ENCODE peak calls at places on chromosomes 11 and 22, in five cellular contexts. J is fibroblast of pulmonary artery, F is lower leg skin, W is cardiac fibroblast, M is prostate gland. X is an unnamed sample.

GRCh38 chr11:70631624-70632047 is 233.3 kb downstream of the CTTN start:
- DNase-seq in F (no peak), W (no peak), J (no peak), M (no peak), X (no peak)

GRCh38 chr22:22925795-22926358 is 38.3 kb downstream of the IGLL5 start:
- DNase-seq in M (no peak), F (no peak), J (no peak), W (no peak), X (no peak)

GRCh38 chr11:2104524-2105440 is 34.4 kb downstream of the IGF2 start:
- DNase-seq in F (no peak), M (no peak), J (no peak), W (no peak), X (peak)

GRCh38 chr22:46355369-46355995 is 20.0 kb downstream of the TRMU start:
- DNase-seq in F (no peak), J (peak), M (peak), W (peak), X (peak)

GRCh38 chr11:74687237-74688005 is 43.8 kb downstream of the CHRDL2 start:
- DNase-seq in F (peak), W (peak), J (no peak), M (no peak), X (no peak)

GRCh38 chr11:61480936-61481335 is 27.6 kb upstream of the LRRC10B start:
- DNase-seq in J (peak), W (peak), M (no peak), F (no peak), X (no peak)

GRCh38 chr22:24827305-24827704 is 21.3 kb downstream of the SGSM1 start:
- DNase-seq in F (no peak), W (no peak), M (no peak), J (no peak), X (no peak)

GRCh38 chr11:90373971-90374370 is 151.1 kb upstream of the CHORDC1 start:
- DNase-seq in M (no peak), F (no peak), W (no peak), J (no peak), X (no peak)

GRCh38 chr22:44926124-44926475 is 83.7 kb downstream of the PHF21B start:
- DNase-seq in F (no peak), W (no peak), J (no peak), M (no peak), X (no peak)

DNA sequence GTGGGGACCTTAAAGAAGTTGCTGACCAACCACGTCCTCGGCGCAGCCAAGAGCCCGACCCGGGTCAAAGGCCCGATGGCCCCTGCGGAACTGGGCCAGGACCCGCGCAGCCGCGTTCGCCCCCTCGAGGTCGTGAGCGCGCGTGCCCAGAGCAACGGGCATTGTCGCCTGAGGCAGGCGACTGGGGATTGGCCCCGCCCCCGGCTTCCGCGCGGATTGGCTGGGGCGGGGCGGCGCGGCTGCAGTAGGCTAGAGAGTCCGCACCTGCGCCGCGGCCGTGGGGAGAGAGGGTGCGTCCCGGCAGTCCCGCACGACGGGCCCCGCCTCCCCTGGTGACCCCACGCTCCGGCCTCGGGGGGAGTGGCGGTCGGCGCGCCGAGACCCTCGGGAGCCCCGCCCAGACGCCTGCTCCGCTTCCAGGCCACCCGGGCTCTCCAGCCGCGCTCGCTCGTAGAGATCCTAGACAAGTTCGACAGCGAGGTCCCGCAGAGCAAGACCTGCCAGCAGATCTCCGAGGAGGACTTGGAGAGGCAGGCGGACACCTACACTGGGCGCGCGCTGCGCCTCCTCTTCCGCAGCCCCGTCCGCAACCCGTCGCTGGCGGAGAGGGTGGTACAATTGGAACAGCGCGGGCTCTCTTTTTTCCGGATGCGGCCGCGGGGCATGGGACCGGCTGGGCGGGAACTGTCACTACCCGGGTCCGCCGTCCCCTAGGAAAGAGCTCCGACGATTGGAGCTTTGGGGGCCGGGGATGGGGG is 8.3 kb upstream of the PPIL2 start:
- DNase-seq in J (peak), W (peak), F (peak), M (peak), X (peak)
- TF ChIP-seq CTCF in J (no peak), W (no peak), F (no peak), M (no peak), X (peak)

GRCh38 chr22:27603111-27603822 is 198.3 kb downstream of the MN1 start:
- DNase-seq in W (no peak), J (no peak), F (no peak), M (no peak), X (no peak)
- TF ChIP-seq CTCF in W (no peak), J (no peak), F (no peak), M (no peak), X (no peak)

GRCh38 chr22:49923445-49923844 is 5.0 kb downstream of the CRELD2 start:
- DNase-seq in J (no peak), M (no peak), W (no peak), F (no peak), X (no peak)
- TF ChIP-seq CTCF in J (peak), M (no peak), W (peak), F (no peak), X (no peak)

GRCh38 chr11:57338152-57338551 is at the start of gene P2RX3:
- DNase-seq in F (no peak), M (no peak), W (no peak), J (no peak), X (no peak)

GRCh38 chr11:57332694-57333440 is 2.8 kb downstream of the SSRP1 start:
- DNase-seq in F (no peak), W (no peak), J (no peak), M (no peak), X (no peak)

GRCh38 chr11:57335023-57335342 is 709 bp downstream of the SSRP1 start:
- DNase-seq in M (no peak), F (no peak), J (no peak), W (no peak), X (no peak)

GRCh38 chr11:57336111-57336666 is 497 bp upstream of the SSRP1 start:
- DNase-seq in W (no peak), M (no peak), J (no peak), F (no peak), X (no peak)

DNA sequence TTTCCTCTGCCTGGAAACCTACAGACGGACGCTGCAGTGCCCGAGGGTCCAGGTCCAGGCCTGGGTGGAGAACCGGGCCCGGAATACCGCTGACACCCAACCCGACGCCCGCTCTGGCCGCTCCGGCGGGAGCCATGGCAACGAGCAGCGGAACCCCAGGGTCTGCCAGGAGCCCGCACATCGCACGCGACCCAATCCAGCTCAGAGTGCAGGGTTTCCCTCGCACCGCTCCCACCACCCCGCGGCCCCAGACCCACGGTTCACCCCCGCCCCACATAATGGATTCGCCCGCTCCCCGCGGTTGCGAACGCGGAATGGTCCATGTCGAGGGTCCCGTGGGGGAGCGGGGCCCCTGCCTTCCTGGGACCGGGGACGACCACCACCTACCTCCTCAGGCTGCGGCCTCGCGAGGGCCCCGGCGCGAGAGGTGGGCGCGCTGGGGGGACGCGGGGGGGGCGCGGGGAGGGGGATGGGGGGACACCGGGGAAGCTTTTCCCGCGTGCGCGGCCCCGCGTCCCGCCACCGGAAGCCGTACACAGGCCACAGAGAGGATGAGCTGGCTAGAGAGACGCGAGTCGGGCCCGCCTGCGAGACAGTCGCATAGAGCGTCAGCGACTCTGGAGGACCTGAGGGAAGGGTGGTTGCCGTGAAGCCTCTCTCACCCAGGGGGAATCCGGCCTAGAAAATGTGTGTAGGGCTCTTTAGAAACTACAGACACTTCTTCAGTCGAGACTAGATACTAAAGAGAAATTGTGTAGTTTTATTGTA is at the start of gene SSRP1:
- DNase-seq in J (peak), M (peak), F (peak), W (peak), X (peak)
- TF ChIP-seq CTCF in J (no peak), M (no peak), F (no peak), W (no peak), X (no peak)

GRCh38 chr11:65502852-65503603 is 4.2 kb downstream of the MALAT1 start:
- DNase-seq in M (no peak), J (peak), W (peak), F (no peak), X (no peak)

GRCh38 chr11:65503606-65503922 is 4.7 kb downstream of the MALAT1 start:
- DNase-seq in F (no peak), M (no peak), W (peak), J (peak), X (no peak)

GRCh38 chr11:65504671-65505433 is 6.0 kb downstream of the MALAT1 start:
- DNase-seq in F (no peak), J (peak), M (no peak), W (peak), X (no peak)

GRCh38 chr11:65505434-65506315 is 6.8 kb downstream of the MALAT1 start:
- DNase-seq in W (peak), F (no peak), M (peak), J (peak), X (no peak)

DNA sequence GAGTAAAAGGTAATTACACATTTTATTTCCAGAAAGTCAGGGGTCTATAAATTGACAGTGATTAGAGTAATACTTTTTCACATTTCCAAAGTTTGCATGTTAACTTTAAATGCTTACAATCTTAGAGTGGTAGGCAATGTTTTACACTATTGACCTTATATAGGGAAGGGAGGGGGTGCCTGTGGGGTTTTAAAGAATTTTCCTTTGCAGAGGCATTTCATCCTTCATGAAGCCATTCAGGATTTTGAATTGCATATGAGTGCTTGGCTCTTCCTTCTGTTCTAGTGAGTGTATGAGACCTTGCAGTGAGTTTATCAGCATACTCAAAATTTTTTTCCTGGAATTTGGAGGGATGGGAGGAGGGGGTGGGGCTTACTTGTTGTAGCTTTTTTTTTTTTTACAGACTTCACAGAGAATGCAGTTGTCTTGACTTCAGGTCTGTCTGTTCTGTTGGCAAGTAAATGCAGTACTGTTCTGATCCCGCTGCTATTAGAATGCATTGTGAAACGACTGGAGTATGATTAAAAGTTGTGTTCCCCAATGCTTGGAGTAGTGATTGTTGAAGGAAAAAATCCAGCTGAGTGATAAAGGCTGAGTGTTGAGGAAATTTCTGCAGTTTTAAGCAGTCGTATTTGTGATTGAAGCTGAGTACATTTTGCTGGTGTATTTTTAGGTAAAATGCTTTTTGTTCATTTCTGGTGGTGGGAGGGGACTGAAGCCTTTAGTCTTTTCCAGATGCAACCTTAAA is 5.3 kb downstream of the MALAT1 start:
- DNase-seq in F (no peak), M (peak), W (peak), J (peak), X (no peak)
- TF ChIP-seq CTCF in F (no peak), M (no peak), W (no peak), J (no peak), X (no peak)

GRCh38 chr11:13149991-13150390 is 127.6 kb upstream of the BMAL1 start:
- DNase-seq in J (no peak), M (no peak), W (no peak), F (no peak), X (no peak)

GRCh38 chr11:13150487-13150886 is 127.1 kb upstream of the BMAL1 start:
- DNase-seq in W (no peak), M (no peak), F (no peak), J (no peak), X (no peak)

GRCh38 chr11:13152264-13152663 is 125.3 kb upstream of the BMAL1 start:
- DNase-seq in W (no peak), J (no peak), F (no peak), M (no peak), X (no peak)

DNA sequence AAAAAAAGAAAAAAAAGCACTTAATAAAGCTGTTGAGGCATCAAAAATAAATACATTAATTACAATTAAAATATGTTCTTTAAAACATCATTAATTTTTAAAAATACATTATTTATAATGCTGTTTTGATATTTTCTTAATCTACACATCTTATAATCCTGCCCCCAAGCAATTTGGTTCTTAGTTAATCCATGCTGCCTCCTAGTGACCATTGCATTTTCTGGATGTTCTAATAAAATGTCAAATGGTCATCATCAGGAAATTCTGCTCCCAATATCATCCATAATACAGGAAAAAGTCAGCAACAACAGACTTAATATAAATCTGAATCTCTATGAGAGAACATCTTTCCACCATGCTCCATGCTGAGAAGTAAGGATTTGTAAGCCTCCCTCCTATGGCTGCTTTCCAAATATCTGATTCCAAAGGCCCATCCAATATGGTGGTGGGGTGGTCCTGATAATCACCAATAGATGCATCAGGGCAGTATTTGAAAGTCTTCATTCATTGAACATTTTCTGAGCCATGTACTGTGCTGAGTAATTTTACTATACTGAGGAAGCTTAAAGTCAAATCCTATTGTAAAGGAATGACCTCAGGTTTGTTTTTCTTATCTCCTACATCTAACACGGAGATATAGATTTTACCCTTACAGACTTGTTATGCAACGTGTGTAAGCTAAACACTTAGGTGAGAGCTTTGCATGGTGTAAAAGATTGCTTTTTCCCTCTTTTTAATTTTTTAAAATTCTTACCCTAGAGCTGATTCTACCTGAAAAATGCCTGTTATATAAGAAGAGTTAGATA is 124.7 kb upstream of the BMAL1 start:
- DNase-seq in F (no peak), J (peak), M (no peak), W (peak), X (no peak)
- TF ChIP-seq CTCF in F (no peak), J (peak), M (no peak), W (peak), X (peak)

GRCh38 chr22:38398609-38399401 is 56.2 kb downstream of the KCNJ4 start:
- DNase-seq in J (peak), M (peak), W (peak), F (peak), X (peak)
- TF ChIP-seq CTCF in J (no peak), M (no peak), W (no peak), F (no peak), X (no peak)

GRCh38 chr22:42562684-42563083 is 8.9 kb downstream of the SERHL2 start:
- DNase-seq in J (no peak), M (no peak), W (no peak), F (no peak), X (no peak)

GRCh38 chr22:42561856-42562255 is 8.1 kb downstream of the SERHL2 start:
- DNase-seq in M (no peak), W (no peak), J (no peak), F (no peak), X (no peak)

GRCh38 chr22:42565956-42566355 is 12.2 kb downstream of the SERHL2 start:
- DNase-seq in J (no peak), F (no peak), W (no peak), M (no peak), X (no peak)

GRCh38 chr22:42562282-42562681 is 8.5 kb downstream of the SERHL2 start:
- DNase-seq in M (no peak), J (no peak), F (no peak), W (no peak), X (no peak)

GRCh38 chr22:42564699-42565098 is 10.9 kb downstream of the SERHL2 start:
- DNase-seq in F (no peak), W (no peak), M (no peak), J (no peak), X (no peak)
- TF ChIP-seq CTCF in F (no peak), W (no peak), M (no peak), J (no peak), X (no peak)

GRCh38 chr11:29002816-29003215 is 894.6 kb downstream of the METTL15 start:
- DNase-seq in F (no peak), W (no peak), M (no peak), J (peak), X (no peak)

GRCh38 chr11:29009426-29009825 is 901.2 kb downstream of the METTL15 start:
- DNase-seq in F (no peak), M (no peak), J (no peak), W (no peak), X (no peak)

GRCh38 chr11:29008481-29008880 is 900.3 kb downstream of the METTL15 start:
- DNase-seq in F (no peak), J (no peak), M (no peak), W (no peak), X (no peak)

GRCh38 chr11:29006668-29007067 is 898.5 kb downstream of the METTL15 start:
- DNase-seq in F (no peak), J (no peak), W (no peak), M (no peak), X (no peak)

GRCh38 chr11:29005401-29005980 is 897.3 kb downstream of the METTL15 start:
- DNase-seq in M (no peak), J (no peak), F (no peak), W (no peak), X (no peak)
- TF ChIP-seq CTCF in M (no peak), J (no peak), F (no peak), W (no peak), X (no peak)

X was measured in type B pancreatic cell.